ENCODE peak calls at places on chromosomes 3 and 15, in ten cellular contexts. D is GM20000; B is CD8-positive, alpha-beta T cell; X is hepatocyte; K is omental fat pad; N is epithelial cell of esophagus; Q is endothelial cell of umbilical vein; P is HFF-Myc; O is HFFc6; T is PC-9. Z is an unnamed sample.

GRCh38 chr15:56460046-56460445 is 4.9 kb downstream of the MNS1 start:
- DNase-seq in D (no peak), B (no peak), X (no peak), K (no peak), N (no peak), Q (no peak), P (no peak), O (no peak), T (no peak), Z (no peak)

GRCh38 chr3:126284258-126284904 is 72.8 kb downstream of the KLF15 start:
- DNase-seq in D (no peak), B (no peak), X (no peak), K (no peak), N (peak; percentile 91), Q (no peak), P (no peak), O (peak; percentile 58), T (no peak), Z (no peak)

GRCh38 chr15:48929611-48930170 is 34.0 kb downstream of the SHC4 start:
- DNase-seq in D (no peak), B (no peak), X (no peak), K (no peak), N (peak; percentile 23), Q (no peak), P (no peak), O (peak; percentile 38), T (no peak), Z (no peak)

GRCh38 chr3:138724433-138724832 is 110.3 kb downstream of the PIK3CB start:
- DNase-seq in D (no peak), B (no peak), X (no peak), K (no peak), N (no peak), Q (no peak), P (no peak), O (no peak), T (no peak), Z (no peak)

GRCh38 chr3:117486709-117487394 is 777.3 kb downstream of the TUSC7 start:
- DNase-seq in D (peak; percentile 5), B (no peak), X (no peak), K (no peak), N (no peak), Q (no peak), P (no peak), O (no peak), T (no peak), Z (no peak)

GRCh38 chr15:88166330-88166993 is 90.1 kb downstream of the NTRK3 start:
- DNase-seq in D (peak; percentile 19), B (no peak), X (peak; percentile 79), K (no peak), N (no peak), Q (no peak), P (no peak), O (no peak), T (no peak), Z (peak; percentile 23)

GRCh38 chr3:72255191-72255590 is 470.2 kb upstream of the PROK2 start:
- DNase-seq in D (no peak), B (no peak), X (peak; percentile 40), K (no peak), N (no peak), Q (no peak), P (no peak), O (peak; percentile 60), T (no peak), Z (no peak)

GRCh38 chr15:36802861-36803531 is 223.6 kb downstream of the CDIN1 start:
- DNase-seq in D (no peak), B (no peak), X (no peak), K (no peak), N (no peak), Q (no peak), P (no peak), O (no peak), T (no peak), Z (no peak)

GRCh38 chr3:10936686-10937085 is 55.9 kb upstream of the SLC6A1 start:
- DNase-seq in D (no peak), B (no peak), X (no peak), K (no peak), N (no peak), Q (no peak), P (no peak), O (no peak), T (no peak), Z (no peak)

GRCh38 chr15:96166223-96167200 is 164.0 kb upstream of the NR2F2 start:
- DNase-seq in D (no peak), B (no peak), X (no peak), K (no peak), N (no peak), Q (no peak), P (no peak), O (no peak), T (no peak), Z (no peak)

GRCh38 chr3:8220291-8220690 is 281.3 kb upstream of the LMCD1 start:
- DNase-seq in D (no peak), B (no peak), X (no peak), K (no peak), N (peak; percentile 81), Q (no peak), P (no peak), O (no peak), T (no peak), Z (no peak)

DNA sequence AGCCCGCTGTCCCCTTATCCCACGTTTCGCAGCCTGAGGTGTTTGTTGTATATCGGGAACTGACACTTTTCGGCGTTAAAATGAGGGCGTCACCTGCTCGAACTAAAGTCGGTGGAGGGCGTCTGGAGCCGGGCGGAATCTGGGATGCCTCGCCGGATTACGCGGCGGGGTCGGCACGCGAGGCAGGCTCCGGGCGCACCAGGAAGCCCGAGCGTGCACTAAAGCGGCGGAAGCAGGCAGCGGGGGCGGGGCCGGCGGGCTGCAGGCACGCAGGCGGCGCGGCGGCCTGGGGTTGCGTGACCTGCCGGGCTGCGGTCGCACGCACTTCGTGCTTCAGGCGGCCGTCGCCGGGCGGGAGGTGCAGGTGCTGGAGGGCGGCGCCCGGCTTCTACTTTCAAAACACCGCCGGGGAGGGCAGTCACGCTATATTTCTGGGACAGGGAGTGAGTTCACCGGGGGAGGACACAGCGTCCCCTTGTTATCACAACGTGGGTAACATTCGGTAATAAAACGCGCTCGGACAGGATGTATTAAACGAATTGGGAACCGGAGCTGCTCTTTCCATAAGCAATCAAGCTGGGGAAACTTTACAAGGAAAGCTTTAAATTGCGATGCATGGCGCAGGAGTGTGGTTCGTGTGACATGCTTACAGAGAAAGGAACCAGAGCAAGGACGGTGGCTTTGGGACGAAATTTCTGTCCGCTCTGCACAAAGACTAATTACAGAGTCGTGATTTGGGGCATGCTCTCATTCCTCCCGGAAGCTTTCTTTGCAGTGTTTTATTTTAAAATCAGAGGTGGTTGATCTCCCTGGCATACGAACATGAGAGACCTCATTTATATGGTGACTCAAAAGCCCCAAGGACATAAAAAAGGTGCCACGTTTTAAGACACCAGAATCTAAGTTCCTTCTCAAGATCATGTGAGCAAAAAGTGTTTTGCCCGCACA is 9.1 kb upstream of the LEKR1 start:
- DNase-seq in D (peak; percentile 89), B (peak; percentile 93), X (peak; percentile 97), K (peak; percentile 38), N (peak; percentile 76), Q (peak; percentile 86), P (peak; percentile 78), O (peak; percentile 84), T (peak; percentile 92), Z (peak; percentile 99)
- TF ChIP-seq CTCF in D (no peak), B (no peak), X (no peak), K (no peak), N (no peak), Q (no peak), P (no peak), O (peak; percentile 48), T (peak; percentile 17), Z (no peak)

GRCh38 chr3:167952969-167953368 is 142.8 kb downstream of the GOLIM4 start:
- DNase-seq in D (no peak), B (no peak), X (no peak), K (no peak), N (no peak), Q (no peak), P (no peak), O (no peak), T (no peak), Z (no peak)
- TF ChIP-seq CTCF in D (no peak), B (no peak), X (no peak), K (no peak), N (no peak), Q (no peak), P (no peak), O (no peak), T (no peak), Z (no peak)

DNA sequence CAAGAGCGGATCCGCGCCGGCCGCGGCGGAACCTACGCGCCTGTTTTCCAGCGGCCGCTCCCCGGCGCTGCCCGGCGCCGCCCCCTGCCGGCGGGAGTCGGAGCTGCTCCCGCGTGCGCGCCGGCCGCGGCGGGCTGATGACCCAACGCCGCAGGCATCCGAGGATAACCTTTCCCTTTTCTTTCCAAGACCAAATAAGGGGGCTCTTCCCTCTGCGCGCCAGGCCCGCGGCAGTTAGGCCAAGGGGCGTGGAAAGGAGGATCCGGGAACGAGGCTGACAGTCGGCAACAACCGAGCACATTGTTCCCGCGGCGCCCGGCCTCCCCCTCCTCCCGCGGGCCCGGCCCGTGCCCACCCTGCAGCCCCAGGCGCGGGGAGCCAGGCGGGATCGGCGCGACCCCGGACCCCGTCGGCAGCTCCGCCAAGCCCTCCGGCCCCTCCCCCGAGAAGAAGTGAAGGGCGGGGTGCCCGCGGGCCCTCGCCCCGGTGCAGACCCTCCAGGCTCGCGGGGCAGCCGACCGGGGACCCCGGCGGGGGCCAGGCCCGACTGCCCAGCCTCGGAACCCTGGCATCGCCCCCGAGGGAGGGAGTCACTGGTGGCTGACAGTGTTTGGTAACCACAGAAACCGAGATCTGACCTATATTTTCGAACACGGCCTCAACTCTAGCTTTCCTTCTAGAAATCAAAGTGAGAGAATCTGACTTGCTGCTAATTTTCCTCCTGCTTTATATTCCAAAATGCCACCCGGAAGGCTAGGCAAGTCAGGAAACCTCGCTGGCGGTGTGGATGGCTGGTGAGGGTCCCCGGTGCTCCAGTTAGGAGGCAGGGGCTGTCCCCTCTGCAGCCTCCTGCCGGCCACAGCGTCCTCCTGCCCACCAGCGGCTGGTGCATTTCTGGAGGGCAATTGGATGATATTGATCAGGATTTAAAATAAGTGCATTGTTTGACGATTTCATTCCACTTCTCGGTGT is 45.6 kb upstream of the SYNM start:
- DNase-seq in D (peak; percentile 90), B (peak; percentile 65), X (peak; percentile 88), K (peak; percentile 39), N (peak; percentile 64), Q (peak; percentile 61), P (peak; percentile 45), O (peak; percentile 83), T (peak; percentile 81), Z (peak; percentile 81)
- TF ChIP-seq CTCF in D (peak; percentile 93), B (peak; percentile 61), X (peak; percentile 68), K (no peak), N (peak; percentile 36), Q (peak; percentile 56), P (peak; percentile 36), O (peak; percentile 84), T (peak; percentile 43), Z (peak; percentile 89)

GRCh38 chr3:159766563-159767185 is 222.0 kb upstream of the IL12A start:
- DNase-seq in D (no peak), B (no peak), X (no peak), K (no peak), N (peak; percentile 57), Q (peak; percentile 55), P (no peak), O (peak; percentile 46), T (no peak), Z (peak; percentile 66)
- TF ChIP-seq CTCF in D (no peak), B (no peak), X (peak; percentile 20), K (no peak), N (peak; percentile 53), Q (peak; percentile 54), P (peak; percentile 63), O (peak; percentile 79), T (peak; percentile 66), Z (peak; percentile 80)

GRCh38 chr3:49454457-49454856 is 15.6 kb upstream of the DAG1 start:
- DNase-seq in D (peak; percentile 7), B (no peak), X (peak; percentile 72), K (no peak), N (peak; percentile 55), Q (no peak), P (no peak), O (no peak), T (peak; percentile 75), Z (peak; percentile 75)
- TF ChIP-seq CTCF in D (no peak), B (no peak), X (peak; percentile 47), K (no peak), N (peak; percentile 21), Q (no peak), P (peak; percentile 23), O (peak; percentile 32), T (peak; percentile 51), Z (peak; percentile 24)